ENCODE peak calls at places on chromosomes 1 and 21, in seven cellular contexts. X is mammary epithelial cell, P is fibroblast of mammary gland, E is NCI-H1694 treated with DMSO at 0.1 percent for 48 hours, Z is HL-60, J is hippocampal formation, T is EH. C is an unnamed sample.

GRCh38 chr1:198214924-198215323 is 58.1 kb downstream of the NEK7 start:
- DNase-seq in J (no peak), E (no peak), Z (no peak), P (no peak), T (no peak), X (no peak), C (no peak)

GRCh38 chr1:236258114-236258609 is 23.6 kb downstream of the ERO1B start:
- DNase-seq in Z (no peak), T (no peak), P (no peak), J (no peak), E (no peak), X (no peak), C (no peak)

GRCh38 chr1:215018555-215018954 is 64.0 kb upstream of the KCNK2 start:
- DNase-seq in Z (no peak), T (peak), X (no peak), P (peak), J (no peak), E (no peak), C (no peak)

GRCh38 chr1:229029644-229030235 is 241.2 kb upstream of the RAB4A start:
- DNase-seq in P (peak), E (no peak), J (no peak), T (no peak), X (no peak), Z (no peak), C (peak)

GRCh38 chr1:197356723-197357533 is 88.9 kb downstream of the CRB1 start:
- DNase-seq in P (peak), J (peak), X (peak), Z (peak), E (peak), T (peak), C (peak)

GRCh38 chr1:179794669-179795068 is 51.6 kb downstream of the FAM163A start:
- DNase-seq in Z (peak), J (no peak), E (no peak), T (no peak), X (no peak), P (no peak), C (no peak)

GRCh38 chr1:155049651-155050559 is 1.2 kb upstream of the ADAM15 start:
- DNase-seq in Z (no peak), T (peak), X (peak), P (peak), J (no peak), E (no peak), C (peak)

GRCh38 chr21:45478115-45478801 is 64.0 kb downstream of the SLC19A1 start:
- DNase-seq in P (peak), T (peak), X (no peak), J (peak), Z (peak), E (peak), C (no peak)

GRCh38 chr21:45154511-45155508 is 80.4 kb downstream of the ADARB1 start:
- DNase-seq in T (peak), E (no peak), J (no peak), Z (no peak), X (peak), P (peak), C (peak)

GRCh38 chr21:32392299-32392879 is 423 bp downstream of the URB1 start:
- DNase-seq in E (no peak), X (peak), Z (peak), T (no peak), P (no peak), J (no peak), C (peak)

GRCh38 chr1:108780937-108781574 is 34.6 kb downstream of the STXBP3 start:
- DNase-seq in P (no peak), E (no peak), J (no peak), Z (no peak), T (no peak), X (no peak), C (no peak)

GRCh38 chr1:38958967-38959366 is 17.3 kb upstream of the RHBDL2 start:
- DNase-seq in Z (no peak), E (no peak), P (peak), J (no peak), T (peak), X (peak), C (no peak)

GRCh38 chr21:43819511-43820405 is 30.4 kb downstream of the RRP1 start:
- DNase-seq in J (no peak), X (no peak), T (no peak), Z (no peak), E (no peak), P (no peak), C (no peak)

C was measured in Caki2.